ENCODE peak calls at places on chromosomes 1 and 21, in seven cellular contexts. J is posterior cingulate gyrus; F is GM04503; D is transverse colon; O is anterior cingulate cortex; U is HuH-7; B is stimulated activated CD4-positive, alpha-beta T cell treated with anti-CD3 and anti-CD28 coated beads, Interleukin-2, amount 100 ng/mL, for 48 hours. W is an unnamed sample.
A peak's percentile ranks its signal among the peaks of the same experiment; 100 is the strongest.

GRCh38 chr1:43530483-43531452 is at the start of gene PTPRF:
- DNase-seq in J (peak; percentile 93), F (no peak), D (peak; percentile 81), O (peak; percentile 62), U (peak; percentile 89), B (peak; percentile 27), W (no peak)

GRCh38 chr1:232509570-232509969 is 120.4 kb downstream of the SIPA1L2 start:
- DNase-seq in J (peak; percentile 81), F (no peak), D (no peak), O (no peak), U (peak; percentile 40), B (no peak), W (no peak)

GRCh38 chr1:114024049-114024448 is 44.8 kb downstream of the OLFML3 start:
- DNase-seq in J (no peak), F (no peak), D (no peak), O (no peak), U (no peak), B (no peak), W (no peak)

GRCh38 chr21:38460171-38460742 is 38.0 kb downstream of the ERG start:
- DNase-seq in J (no peak), F (no peak), D (no peak), O (no peak), U (no peak), B (no peak), W (no peak)

GRCh38 chr1:201468844-201469644 is at the start of gene PHLDA3:
- DNase-seq in J (peak; percentile 97), F (no peak), D (peak; percentile 81), O (peak; percentile 80), U (no peak), B (no peak), W (no peak)

GRCh38 chr1:22107126-22107525 is 35.8 kb downstream of the WNT4 start:
- DNase-seq in J (no peak), F (no peak), D (no peak), O (no peak), U (no peak), B (no peak), W (no peak)

GRCh38 chr21:43985690-43986251 is 26.3 kb upstream of the TRAPPC10 start:
- DNase-seq in J (peak; percentile 50), F (no peak), D (no peak), O (no peak), U (no peak), B (no peak), W (no peak)

GRCh38 chr21:27759091-27759659 is 792.3 kb upstream of the ADAMTS5 start:
- DNase-seq in J (peak; percentile 68), F (no peak), D (peak; percentile 47), O (peak; percentile 2), U (no peak), B (no peak), W (no peak)

GRCh38 chr1:2231667-2232254 is 3.6 kb downstream of the SKI start:
- DNase-seq in J (peak; percentile 92), F (peak; percentile 50), D (peak; percentile 83), O (peak; percentile 43), U (peak; percentile 81), B (peak; percentile 71), W (no peak)

GRCh38 chr1:155086182-155086741 is 7.6 kb downstream of the EFNA3 start:
- DNase-seq in J (peak; percentile 91), F (no peak), D (peak; percentile 80), O (no peak), U (peak; percentile 90), B (peak; percentile 81), W (no peak)

GRCh38 chr1:59016390-59016789 is 232.5 kb upstream of the JUN start:
- DNase-seq in J (no peak), F (no peak), D (no peak), O (no peak), U (no peak), B (no peak), W (no peak)

W was measured in esophagus squamous epithelium.